ENCODE peak calls at places on chromosomes 16 and 17, in eight cellular contexts. One of them, this sample, is unnamed.

GRCh38 chr16:86901483-86901882 is 323.1 kb downstream of the FOXL1 start:
- DNase-seq in adrenal gland: peak
- DNase-seq in right lobe of liver: no peak
- DNase-seq in heart left ventricle: no peak
- DNase-seq in prostate gland: no peak
- DNase-seq in body of pancreas: peak
- DNase-seq in stomach: no peak
- DNase-seq in ovary: no peak
- DNase-seq in this sample: no peak

GRCh38 chr16:49471038-49471727 is 97.6 kb downstream of the C16orf78 start:
- DNase-seq in adrenal gland: no peak
- DNase-seq in right lobe of liver: no peak
- DNase-seq in heart left ventricle: no peak
- DNase-seq in prostate gland: no peak
- DNase-seq in body of pancreas: no peak
- DNase-seq in stomach: peak
- DNase-seq in ovary: no peak
- DNase-seq in this sample: peak

GRCh38 chr17:41917957-41918391 is 777 bp downstream of the ACLY start:
- DNase-seq in adrenal gland: peak
- DNase-seq in right lobe of liver: peak
- DNase-seq in heart left ventricle: peak
- DNase-seq in prostate gland: peak
- DNase-seq in body of pancreas: peak
- DNase-seq in stomach: peak
- DNase-seq in ovary: peak
- DNase-seq in this sample: peak

GRCh38 chr16:88012360-88012759 is 61.1 kb downstream of the BANP start:
- DNase-seq in adrenal gland: peak
- DNase-seq in right lobe of liver: no peak
- DNase-seq in heart left ventricle: no peak
- DNase-seq in prostate gland: no peak
- DNase-seq in body of pancreas: no peak
- DNase-seq in stomach: peak
- DNase-seq in ovary: no peak
- DNase-seq in this sample: no peak

GRCh38 chr16:75389096-75389692 is 44.1 kb downstream of the CFDP1 start:
- DNase-seq in adrenal gland: no peak
- DNase-seq in right lobe of liver: no peak
- DNase-seq in heart left ventricle: no peak
- DNase-seq in prostate gland: no peak
- DNase-seq in body of pancreas: no peak
- DNase-seq in stomach: no peak
- DNase-seq in ovary: no peak
- DNase-seq in this sample: no peak

GRCh38 chr17:17514993-17515920 is 19.1 kb upstream of the RASD1 start:
- DNase-seq in adrenal gland: no peak
- DNase-seq in right lobe of liver: no peak
- DNase-seq in heart left ventricle: no peak
- DNase-seq in prostate gland: no peak
- DNase-seq in body of pancreas: no peak
- DNase-seq in stomach: no peak
- DNase-seq in ovary: no peak
- DNase-seq in this sample: no peak

GRCh38 chr16:73176577-73177013 is 128.7 kb upstream of the ZFHX3 start:
- DNase-seq in adrenal gland: no peak
- DNase-seq in right lobe of liver: no peak
- DNase-seq in heart left ventricle: no peak
- DNase-seq in prostate gland: no peak
- DNase-seq in body of pancreas: no peak
- DNase-seq in stomach: no peak
- DNase-seq in ovary: no peak
- DNase-seq in this sample: no peak

GRCh38 chr16:78893340-78893739 is 707.2 kb downstream of the MAF start:
- DNase-seq in adrenal gland: no peak
- DNase-seq in right lobe of liver: no peak
- DNase-seq in heart left ventricle: no peak
- DNase-seq in prostate gland: no peak
- DNase-seq in body of pancreas: peak
- DNase-seq in stomach: no peak
- DNase-seq in ovary: no peak
- DNase-seq in this sample: no peak

GRCh38 chr16:24093049-24093448 is 163.1 kb upstream of the CACNG3 start:
- DNase-seq in adrenal gland: no peak
- DNase-seq in right lobe of liver: no peak
- DNase-seq in heart left ventricle: no peak
- DNase-seq in prostate gland: no peak
- DNase-seq in body of pancreas: no peak
- DNase-seq in stomach: no peak
- DNase-seq in ovary: no peak
- DNase-seq in this sample: no peak

DNA sequence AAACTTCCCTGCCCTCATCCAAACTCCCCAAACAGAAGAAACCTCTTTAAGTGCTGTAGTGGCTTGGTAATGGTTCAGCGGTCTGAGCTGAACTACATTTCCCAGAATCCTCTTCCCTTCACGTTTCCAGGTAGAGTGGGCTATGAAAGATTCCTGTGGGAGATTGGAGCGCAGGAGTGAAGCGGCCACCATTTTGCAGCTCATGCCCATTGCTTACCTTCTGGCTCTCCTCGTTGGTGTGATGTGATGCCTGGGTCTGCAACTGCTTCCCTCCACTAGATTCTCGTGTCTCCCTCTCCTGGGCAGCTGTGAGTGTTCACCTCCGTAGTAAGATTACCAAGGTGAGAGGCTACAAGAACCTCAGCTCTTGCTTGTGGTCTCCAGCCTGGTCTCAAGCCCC is 82.1 kb downstream of the GPR139 start:
- DNase-seq in adrenal gland: no peak
- DNase-seq in right lobe of liver: no peak
- DNase-seq in heart left ventricle: no peak
- DNase-seq in prostate gland: no peak
- DNase-seq in body of pancreas: no peak
- DNase-seq in stomach: no peak
- DNase-seq in ovary: no peak
- DNase-seq in this sample: no peak
- TF ChIP-seq CTCF in adrenal gland: no peak
- TF ChIP-seq CTCF in right lobe of liver: no peak
- TF ChIP-seq CTCF in heart left ventricle: no peak
- TF ChIP-seq CTCF in prostate gland: no peak
- TF ChIP-seq CTCF in body of pancreas: no peak
- TF ChIP-seq CTCF in stomach: no peak
- TF ChIP-seq CTCF in ovary: no peak
- TF ChIP-seq CTCF in this sample: no peak

DNA sequence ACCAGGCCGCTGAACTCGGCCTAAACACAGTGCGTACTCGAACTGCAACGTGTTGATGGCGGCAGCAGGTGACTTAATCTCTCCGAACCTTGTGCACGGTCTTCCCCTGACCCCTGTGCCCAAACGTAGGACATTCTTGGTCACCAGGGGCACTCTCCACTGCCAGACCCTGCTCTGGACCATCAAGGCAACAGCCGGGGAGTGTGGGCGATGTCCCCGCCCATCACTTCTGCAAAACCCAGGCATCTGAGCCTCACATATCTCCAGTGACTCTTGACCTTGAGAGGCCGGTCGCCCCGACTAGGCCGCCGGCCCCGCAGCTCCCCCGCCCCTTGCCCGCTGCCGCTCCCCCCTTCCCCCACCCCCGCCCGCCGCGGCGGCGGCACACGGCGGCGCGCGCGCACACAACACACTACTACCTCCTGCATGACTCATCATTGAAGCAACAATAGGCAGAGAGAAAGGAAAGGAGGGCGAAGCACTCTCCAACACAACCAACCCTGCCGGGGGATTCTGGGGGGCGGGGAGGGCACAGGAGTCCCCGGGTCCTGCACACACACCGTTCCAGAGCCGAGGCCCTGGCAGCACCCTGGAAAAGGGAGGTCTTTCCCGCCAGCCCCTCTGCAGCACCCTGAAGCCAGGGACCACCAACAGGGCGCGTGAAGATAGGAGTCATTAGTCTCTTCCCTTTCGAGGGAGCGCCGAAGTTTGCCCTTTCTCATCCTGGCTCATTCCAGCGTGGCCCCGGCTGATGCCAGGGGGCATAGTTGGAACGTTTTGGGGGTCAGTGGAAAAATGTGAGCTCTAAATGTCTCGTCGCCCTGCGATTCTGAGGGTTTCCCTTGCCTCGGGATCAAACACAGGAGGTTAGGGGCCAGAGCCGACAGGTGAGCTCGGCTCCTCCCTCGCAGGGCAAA is 1.9 kb downstream of the MNT start:
- DNase-seq in adrenal gland: peak
- DNase-seq in right lobe of liver: peak
- DNase-seq in heart left ventricle: peak
- DNase-seq in prostate gland: peak
- DNase-seq in body of pancreas: peak
- DNase-seq in stomach: peak
- DNase-seq in ovary: peak
- DNase-seq in this sample: no peak
- TF ChIP-seq POLR2A in adrenal gland: peak
- TF ChIP-seq POLR2A in right lobe of liver: no peak
- TF ChIP-seq POLR2A in heart left ventricle: no peak
- TF ChIP-seq POLR2A in prostate gland: peak
- TF ChIP-seq POLR2A in body of pancreas: no peak
- TF ChIP-seq POLR2A in stomach: no peak
- TF ChIP-seq POLR2A in ovary: peak
- TF ChIP-seq POLR2A in this sample: no peak

DNA sequence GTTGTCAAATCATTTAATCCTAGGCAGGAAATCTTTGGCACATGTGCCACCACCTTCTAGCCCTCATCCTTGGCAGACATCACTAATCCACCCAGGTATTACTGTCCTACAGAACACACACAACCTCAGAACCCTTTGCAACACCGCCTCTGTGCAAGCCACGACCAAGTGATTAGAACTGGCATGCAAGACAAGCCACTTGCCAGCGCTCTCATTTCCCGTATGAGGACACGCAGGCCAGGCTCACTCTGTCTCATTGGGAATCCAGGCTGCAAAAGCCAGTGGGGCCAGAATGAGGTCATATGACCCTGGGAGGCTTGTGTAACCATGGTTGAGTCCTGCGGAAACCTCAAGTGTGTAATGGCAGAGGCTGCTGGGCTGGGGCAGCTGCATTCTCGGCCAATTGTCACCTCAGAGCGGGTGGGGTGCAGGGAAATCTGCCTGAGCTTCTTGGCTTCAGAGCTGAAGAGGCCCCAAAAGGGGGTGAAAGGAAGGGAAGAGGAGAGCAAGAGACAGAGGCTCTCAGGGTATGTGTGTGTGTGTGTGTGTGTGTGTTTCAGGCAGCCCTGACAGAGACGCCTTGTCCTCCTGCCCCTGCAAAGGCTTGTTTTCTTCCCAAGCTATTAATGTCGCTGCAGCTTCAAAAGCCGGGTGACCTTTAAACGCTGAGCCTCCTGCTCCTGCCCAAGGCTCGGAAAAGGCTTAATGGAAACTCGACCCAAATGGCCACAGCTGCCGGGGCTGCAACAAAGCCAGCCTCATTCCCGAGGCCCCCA is 43.2 kb upstream of the MRPS23 start:
- DNase-seq in adrenal gland: peak
- DNase-seq in right lobe of liver: peak
- DNase-seq in heart left ventricle: peak
- DNase-seq in prostate gland: peak
- DNase-seq in body of pancreas: peak
- DNase-seq in stomach: peak
- DNase-seq in ovary: peak
- DNase-seq in this sample: peak
- TF ChIP-seq CTCF in adrenal gland: no peak
- TF ChIP-seq CTCF in right lobe of liver: no peak
- TF ChIP-seq CTCF in heart left ventricle: peak
- TF ChIP-seq CTCF in prostate gland: no peak
- TF ChIP-seq CTCF in body of pancreas: no peak
- TF ChIP-seq CTCF in stomach: no peak
- TF ChIP-seq CTCF in ovary: no peak
- TF ChIP-seq CTCF in this sample: no peak

GRCh38 chr16:2149630-2150417 is 1.4 kb downstream of the RAB26 start:
- DNase-seq in adrenal gland: no peak
- DNase-seq in right lobe of liver: no peak
- DNase-seq in heart left ventricle: no peak
- DNase-seq in prostate gland: no peak
- DNase-seq in body of pancreas: no peak
- DNase-seq in stomach: no peak
- DNase-seq in ovary: no peak
- DNase-seq in this sample: no peak

GRCh38 chr16:2151188-2152091 is 3.0 kb downstream of the RAB26 start:
- DNase-seq in adrenal gland: no peak
- DNase-seq in right lobe of liver: peak
- DNase-seq in heart left ventricle: no peak
- DNase-seq in prostate gland: no peak
- DNase-seq in body of pancreas: no peak
- DNase-seq in stomach: no peak
- DNase-seq in ovary: no peak
- DNase-seq in this sample: no peak

GRCh38 chr16:2148714-2149629 is 547 bp downstream of the RAB26 start:
- DNase-seq in adrenal gland: no peak
- DNase-seq in right lobe of liver: peak
- DNase-seq in heart left ventricle: no peak
- DNase-seq in prostate gland: no peak
- DNase-seq in body of pancreas: peak
- DNase-seq in stomach: peak
- DNase-seq in ovary: no peak
- DNase-seq in this sample: no peak

GRCh38 chr16:2152695-2153506 is 2.7 kb upstream of the TRAF7 start:
- DNase-seq in adrenal gland: no peak
- DNase-seq in right lobe of liver: peak
- DNase-seq in heart left ventricle: no peak
- DNase-seq in prostate gland: no peak
- DNase-seq in body of pancreas: peak
- DNase-seq in stomach: peak
- DNase-seq in ovary: no peak
- DNase-seq in this sample: no peak

GRCh38 chr16:2150418-2151187 is 2.2 kb downstream of the RAB26 start:
- DNase-seq in adrenal gland: no peak
- DNase-seq in right lobe of liver: peak
- DNase-seq in heart left ventricle: no peak
- DNase-seq in prostate gland: no peak
- DNase-seq in body of pancreas: peak
- DNase-seq in stomach: peak
- DNase-seq in ovary: no peak
- DNase-seq in this sample: no peak
- TF ChIP-seq POLR2A in adrenal gland: no peak
- TF ChIP-seq POLR2A in right lobe of liver: no peak
- TF ChIP-seq POLR2A in heart left ventricle: no peak
- TF ChIP-seq POLR2A in prostate gland: peak
- TF ChIP-seq POLR2A in body of pancreas: peak
- TF ChIP-seq POLR2A in stomach: no peak
- TF ChIP-seq POLR2A in ovary: no peak
- TF ChIP-seq POLR2A in this sample: no peak

GRCh38 chr17:79603771-79604170 is 7.1 kb downstream of the RBFOX3 start:
- DNase-seq in adrenal gland: no peak
- DNase-seq in right lobe of liver: no peak
- DNase-seq in heart left ventricle: no peak
- DNase-seq in prostate gland: no peak
- DNase-seq in body of pancreas: no peak
- DNase-seq in stomach: no peak
- DNase-seq in ovary: no peak
- DNase-seq in this sample: no peak
- TF ChIP-seq CTCF in adrenal gland: no peak
- TF ChIP-seq CTCF in right lobe of liver: no peak
- TF ChIP-seq CTCF in heart left ventricle: no peak
- TF ChIP-seq CTCF in prostate gland: no peak
- TF ChIP-seq CTCF in body of pancreas: no peak
- TF ChIP-seq CTCF in stomach: no peak
- TF ChIP-seq CTCF in ovary: no peak
- TF ChIP-seq CTCF in this sample: no peak

This sample was measured in lower leg skin.